ENCODE peak calls at places on chromosomes 6 and 20, in nine cellular contexts. M is heart left ventricle, X is MM.1S, Z is OCI-LY7, G is kidney, K is suprapubic skin, N is breast epithelium, E is GM23338, T is heart right ventricle. C is an unnamed sample.

GRCh38 chr6:24223131-24223715 is 97.2 kb downstream of the NRSN1 start:
- DNase-seq in M (no peak), X (no peak), Z (no peak), G (no peak), K (no peak), N (no peak), E (no peak), T (no peak), C (no peak)

GRCh38 chr20:37262516-37262915 is 902 bp upstream of the GHRH start:
- DNase-seq in M (no peak), X (no peak), Z (no peak), G (no peak), K (no peak), N (no peak), E (no peak), T (no peak), C (no peak)

GRCh38 chr20:31953749-31954148 is 1.9 kb upstream of the PDRG1 start:
- DNase-seq in M (no peak), X (no peak), Z (no peak), G (no peak), K (no peak), N (no peak), E (no peak), T (no peak), C (no peak)

GRCh38 chr6:70312165-70312564 is 9.3 kb upstream of the COL9A1 start:
- DNase-seq in M (no peak), X (peak), Z (no peak), G (no peak), K (no peak), N (peak), E (peak), T (no peak), C (peak)

GRCh38 chr6:129498950-129499870 is 210.8 kb downstream of the ARHGAP18 start:
- DNase-seq in M (no peak), X (peak), Z (peak), G (no peak), K (no peak), N (no peak), E (peak), T (no peak), C (peak)

GRCh38 chr6:135637701-135638100 is 140.2 kb upstream of the AHI1 start:
- DNase-seq in M (no peak), X (no peak), Z (no peak), G (no peak), K (no peak), N (no peak), E (no peak), T (no peak), C (no peak)

GRCh38 chr6:135722679-135723078 is 128.8 kb upstream of the PDE7B start:
- DNase-seq in M (no peak), X (no peak), Z (no peak), G (no peak), K (no peak), N (no peak), E (no peak), T (no peak), C (peak)

GRCh38 chr6:99270852-99271251 is 78.6 kb downstream of the FAXC start:
- DNase-seq in M (no peak), X (no peak), Z (no peak), G (no peak), K (no peak), N (no peak), E (no peak), T (no peak), C (no peak)

GRCh38 chr6:156826290-156826955 is 49.2 kb downstream of the ARID1B start:
- DNase-seq in M (no peak), X (no peak), Z (no peak), G (no peak), K (no peak), N (no peak), E (peak), T (no peak), C (no peak)

GRCh38 chr20:24493181-24493580 is 23.8 kb downstream of the SYNDIG1 start:
- DNase-seq in M (no peak), X (no peak), Z (no peak), G (no peak), K (no peak), N (no peak), E (no peak), T (no peak), C (no peak)

GRCh38 chr6:160911949-160912348 is 79.6 kb upstream of the MAP3K4 start:
- DNase-seq in M (no peak), X (no peak), Z (no peak), G (no peak), K (no peak), N (no peak), E (no peak), T (no peak), C (no peak)

GRCh38 chr20:62288535-62289105 is 14.2 kb upstream of the ADRM1 start:
- DNase-seq in M (no peak), X (no peak), Z (no peak), G (peak), K (no peak), N (no peak), E (no peak), T (no peak), C (no peak)

GRCh38 chr6:140050232-140050995 is 676.0 kb upstream of the CITED2 start:
- DNase-seq in M (no peak), X (no peak), Z (no peak), G (no peak), K (no peak), N (no peak), E (peak), T (no peak), C (no peak)

GRCh38 chr6:26170181-26170580 is 83.0 kb downstream of the HFE start:
- DNase-seq in M (no peak), X (peak), Z (no peak), G (no peak), K (no peak), N (no peak), E (no peak), T (no peak), C (no peak)

GRCh38 chr6:44653761-44654218 is 266.3 kb downstream of the CDC5L start:
- DNase-seq in M (no peak), X (no peak), Z (no peak), G (no peak), K (no peak), N (no peak), E (no peak), T (no peak), C (no peak)

GRCh38 chr20:47042464-47042863 is 147.8 kb downstream of the EYA2 start:
- DNase-seq in M (no peak), X (no peak), Z (no peak), G (no peak), K (no peak), N (no peak), E (no peak), T (no peak), C (no peak)

GRCh38 chr6:17385660-17386059 is 7.7 kb upstream of the CAP2 start:
- DNase-seq in M (no peak), X (no peak), Z (no peak), G (no peak), K (no peak), N (no peak), E (no peak), T (no peak), C (no peak)

GRCh38 chr20:38209736-38210405 is 44.8 kb upstream of the TGM2 start:
- DNase-seq in M (no peak), X (no peak), Z (no peak), G (no peak), K (no peak), N (no peak), E (no peak), T (no peak), C (no peak)

GRCh38 chr6:17251953-17252352 is 29.2 kb upstream of the RBM24 start:
- DNase-seq in M (no peak), X (no peak), Z (no peak), G (no peak), K (no peak), N (no peak), E (no peak), T (no peak), C (no peak)

GRCh38 chr20:9506964-9507369 is 7.4 kb upstream of the LAMP5 start:
- DNase-seq in M (no peak), X (no peak), Z (no peak), G (no peak), K (no peak), N (no peak), E (peak), T (peak), C (no peak)

GRCh38 chr6:44166591-44167184 is 8.1 kb downstream of the CAPN11 start:
- DNase-seq in M (no peak), X (no peak), Z (no peak), G (no peak), K (no peak), N (no peak), E (peak), T (no peak), C (no peak)

GRCh38 chr6:125099211-125100017 is 54.2 kb upstream of the TPD52L1 start:
- DNase-seq in M (peak), X (peak), Z (no peak), G (peak), K (no peak), N (peak), E (peak), T (peak), C (no peak)

GRCh38 chr6:115969207-115969929 is 91.3 kb downstream of the FRK start:
- DNase-seq in M (no peak), X (no peak), Z (no peak), G (no peak), K (no peak), N (no peak), E (peak), T (no peak), C (peak)

GRCh38 chr6:43923376-43924221 is 153.6 kb downstream of the VEGFA start:
- DNase-seq in M (no peak), X (no peak), Z (no peak), G (peak), K (no peak), N (no peak), E (no peak), T (no peak), C (no peak)

GRCh38 chr20:31569163-31570020 is 35.7 kb upstream of the ID1 start:
- DNase-seq in M (peak), X (peak), Z (peak), G (no peak), K (no peak), N (no peak), E (peak), T (peak), C (no peak)

GRCh38 chr20:54172856-54173652 is 732 bp downstream of the CYP24A1 start:
- DNase-seq in M (no peak), X (no peak), Z (no peak), G (peak), K (no peak), N (no peak), E (peak), T (no peak), C (no peak)

GRCh38 chr6:45054610-45055009 is 273.5 kb upstream of the RUNX2 start:
- DNase-seq in M (no peak), X (peak), Z (no peak), G (no peak), K (no peak), N (no peak), E (no peak), T (no peak), C (no peak)

GRCh38 chr6:104483225-104483834 is 376.4 kb downstream of the HACE1 start:
- DNase-seq in M (no peak), X (no peak), Z (no peak), G (no peak), K (no peak), N (no peak), E (peak), T (no peak), C (no peak)

GRCh38 chr6:144546807-144547206 is 261.7 kb downstream of the UTRN start:
- DNase-seq in M (no peak), X (no peak), Z (no peak), G (no peak), K (no peak), N (no peak), E (no peak), T (no peak), C (no peak)

GRCh38 chr20:60295214-60295613 is 337.0 kb downstream of the CDH26 start:
- DNase-seq in M (no peak), X (no peak), Z (no peak), G (no peak), K (no peak), N (no peak), E (no peak), T (no peak), C (no peak)

GRCh38 chr6:15329154-15329781 is 83.4 kb downstream of the JARID2 start:
- DNase-seq in M (no peak), X (no peak), Z (no peak), G (no peak), K (no peak), N (no peak), E (no peak), T (no peak), C (peak)

GRCh38 chr6:72418495-72418894 is 203.4 kb upstream of the KCNQ5 start:
- DNase-seq in M (no peak), X (no peak), Z (no peak), G (no peak), K (no peak), N (no peak), E (no peak), T (no peak), C (peak)

GRCh38 chr20:38343107-38343797 is 3.0 kb upstream of the LBP start:
- DNase-seq in M (no peak), X (no peak), Z (no peak), G (peak), K (no peak), N (no peak), E (no peak), T (peak), C (no peak)

DNA sequence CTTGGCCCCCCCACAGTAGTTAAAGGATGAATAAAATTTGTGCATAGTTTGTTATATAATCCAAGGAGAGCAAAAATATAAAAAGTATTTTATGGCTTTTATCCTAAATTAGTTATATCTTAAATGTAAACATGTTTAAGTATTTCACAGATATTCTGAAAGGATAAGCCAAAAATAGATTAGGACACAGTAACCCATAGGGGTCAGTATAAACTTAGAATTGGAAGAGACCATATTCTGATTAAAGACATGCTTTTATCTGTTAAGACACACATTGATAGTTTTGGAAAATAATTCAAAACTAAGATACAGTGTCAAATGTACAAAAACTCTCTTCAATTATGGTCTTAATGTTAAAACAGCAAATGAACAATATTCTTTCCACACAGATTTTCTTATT is 4.5 kb upstream of the SERINC1 start:
- DNase-seq in M (no peak), X (peak), Z (peak), G (no peak), K (no peak), N (no peak), E (peak), T (no peak), C (no peak)
- TF ChIP-seq CTCF in M (peak), X (peak), Z (peak), G (peak), K (no peak), N (no peak), E (peak), T (peak), C (peak)

DNA sequence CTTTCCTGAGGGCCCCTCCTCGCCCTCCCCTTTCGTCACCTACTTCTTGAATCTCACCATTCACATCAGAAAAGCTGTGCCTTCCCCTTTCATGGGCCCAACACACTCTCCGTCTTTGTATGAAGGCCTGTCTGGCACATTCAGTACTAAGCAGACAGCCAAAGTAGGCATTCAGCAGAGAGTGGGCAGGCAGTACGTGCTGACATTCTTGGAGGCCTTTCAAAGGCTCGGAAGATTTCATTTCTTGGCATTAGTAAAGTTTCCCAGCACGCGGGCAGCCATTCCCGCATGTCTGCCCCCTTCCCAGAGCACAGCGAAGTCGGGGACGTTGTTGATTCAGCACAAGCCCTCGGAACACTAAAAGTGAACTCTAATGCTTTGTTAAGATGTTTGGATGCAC is 18.0 kb downstream of the NEDD9 start:
- DNase-seq in M (no peak), X (no peak), Z (no peak), G (no peak), K (no peak), N (peak), E (no peak), T (no peak), C (no peak)
- H3K4me3 ChIP-seq in M (no peak), X (no peak), Z (no peak), G (no peak), K (no peak), N (peak), E (no peak), T (no peak), C (no peak)

GRCh38 chr20:48930878-48931277 is 9.4 kb downstream of the ARFGEF2 start:
- DNase-seq in M (no peak), X (no peak), Z (no peak), G (no peak), K (peak), N (no peak), E (no peak), T (no peak), C (no peak)
- TF ChIP-seq CTCF in M (no peak), X (no peak), Z (no peak), G (no peak), K (no peak), N (no peak), E (no peak), T (no peak), C (no peak)

GRCh38 chr6:4018194-4019111 is 60.5 kb downstream of the FAM217A start:
- DNase-seq in M (peak), X (peak), Z (peak), G (peak), K (peak), N (peak), E (peak), T (peak), C (peak)
- H3K4me3 ChIP-seq in M (peak), X (peak), Z (peak), G (peak), K (peak), N (peak), E (peak), T (peak), C (peak)

GRCh38 chr6:155319902-155320301 is 5.6 kb upstream of the TFB1M start:
- DNase-seq in M (no peak), X (no peak), Z (peak), G (no peak), K (no peak), N (no peak), E (no peak), T (no peak), C (no peak)

GRCh38 chr6:155315516-155315871 is 1.2 kb upstream of the TFB1M start:
- DNase-seq in M (no peak), X (no peak), Z (peak), G (no peak), K (no peak), N (no peak), E (no peak), T (no peak), C (no peak)

GRCh38 chr6:155316419-155316818 is 2.1 kb upstream of the TFB1M start:
- DNase-seq in M (no peak), X (no peak), Z (no peak), G (no peak), K (no peak), N (no peak), E (no peak), T (no peak), C (no peak)

GRCh38 chr6:155314773-155315515 is 660 bp upstream of the TFB1M start:
- DNase-seq in M (no peak), X (peak), Z (peak), G (no peak), K (no peak), N (peak), E (no peak), T (peak), C (peak)

GRCh38 chr6:155317186-155317585 is 2.9 kb upstream of the TFB1M start:
- DNase-seq in M (no peak), X (no peak), Z (peak), G (no peak), K (no peak), N (no peak), E (no peak), T (no peak), C (no peak)
- TF ChIP-seq CTCF in M (peak), X (no peak), Z (peak), G (no peak), K (no peak), N (no peak), E (peak), T (peak), C (no peak)

GRCh38 chr6:37283786-37284185 is 25.8 kb upstream of the TMEM217 start:
- DNase-seq in M (peak), X (no peak), Z (no peak), G (no peak), K (peak), N (no peak), E (no peak), T (peak), C (peak)
- H3K4me3 ChIP-seq in M (no peak), X (no peak), Z (no peak), G (no peak), K (no peak), N (no peak), E (no peak), T (no peak), C (no peak)

GRCh38 chr6:42563697-42564495 is at the start of gene UBR2:
- DNase-seq in M (peak), X (peak), Z (peak), G (peak), K (peak), N (peak), E (peak), T (peak), C (peak)
- TF ChIP-seq CTCF in M (peak), X (peak), Z (peak), G (peak), K (no peak), N (peak), E (peak), T (peak), C (peak)

GRCh38 chr20:40688129-40689099 is 622 bp downstream of the MAFB start:
- DNase-seq in M (peak), X (no peak), Z (no peak), G (peak), K (no peak), N (no peak), E (no peak), T (peak), C (no peak)

GRCh38 chr20:40685349-40685748 is 3.7 kb downstream of the MAFB start:
- DNase-seq in M (no peak), X (no peak), Z (no peak), G (no peak), K (no peak), N (no peak), E (peak), T (no peak), C (no peak)

GRCh38 chr20:40686434-40686882 is 2.6 kb downstream of the MAFB start:
- DNase-seq in M (no peak), X (no peak), Z (no peak), G (no peak), K (no peak), N (no peak), E (peak), T (no peak), C (no peak)

GRCh38 chr20:40687384-40688128 is 1.5 kb downstream of the MAFB start:
- DNase-seq in M (peak), X (no peak), Z (no peak), G (peak), K (peak), N (peak), E (peak), T (peak), C (no peak)

GRCh38 chr20:40686893-40687292 is 2.1 kb downstream of the MAFB start:
- DNase-seq in M (no peak), X (no peak), Z (no peak), G (no peak), K (no peak), N (no peak), E (no peak), T (no peak), C (no peak)
- H3K4me3 ChIP-seq in M (peak), X (no peak), Z (no peak), G (peak), K (peak), N (peak), E (peak), T (peak), C (no peak)

GRCh38 chr6:96086745-96087144 is 71.0 kb downstream of the FUT9 start:
- DNase-seq in M (no peak), X (no peak), Z (no peak), G (no peak), K (no peak), N (no peak), E (no peak), T (no peak), C (no peak)

GRCh38 chr6:96089173-96089572 is 73.4 kb downstream of the FUT9 start:
- DNase-seq in M (no peak), X (no peak), Z (no peak), G (no peak), K (no peak), N (no peak), E (peak), T (no peak), C (no peak)
- TF ChIP-seq CTCF in M (no peak), X (peak), Z (peak), G (no peak), K (no peak), N (no peak), E (peak), T (no peak), C (peak)

DNA sequence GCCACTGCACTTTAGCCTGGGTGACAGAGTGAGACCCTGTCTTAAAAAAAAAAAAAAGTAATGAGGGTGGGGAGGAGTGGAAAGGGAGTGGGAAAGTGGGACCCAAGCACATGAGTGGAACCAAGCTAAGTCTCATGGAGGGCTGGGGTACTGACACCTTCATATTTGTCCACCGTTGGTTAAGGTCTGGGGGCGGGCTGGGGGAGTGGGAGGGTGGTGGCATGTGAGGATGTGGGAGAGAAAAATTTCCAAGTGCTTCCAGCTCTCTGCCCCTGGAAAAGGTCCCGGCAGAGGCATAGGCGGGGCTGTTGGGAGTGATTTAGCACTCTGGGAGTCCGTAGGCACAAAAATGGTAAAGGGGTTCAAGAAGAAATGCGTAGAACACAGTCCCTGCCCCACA is 6.1 kb downstream of the PSORS1C2 start:
- DNase-seq in M (no peak), X (no peak), Z (no peak), G (no peak), K (no peak), N (no peak), E (no peak), T (no peak), C (no peak)
- H3K4me3 ChIP-seq in M (no peak), X (no peak), Z (no peak), G (no peak), K (no peak), N (no peak), E (no peak), T (no peak), C (no peak)